ENCODE peak calls at places on chromosomes 3 and 15, in four cellular contexts. One of them, this sample, is unnamed.

GRCh38 chr3:190017575-190018288 is 103.0 kb downstream of the P3H2 start:
- DNase-seq in HepG2: no peak
- DNase-seq in right cardiac atrium: no peak
- DNase-seq in psoas muscle: no peak
- DNase-seq in this sample: no peak

GRCh38 chr3:56851966-56852884 is 50.5 kb upstream of the ARHGEF3 start:
- DNase-seq in HepG2: no peak
- DNase-seq in right cardiac atrium: no peak
- DNase-seq in psoas muscle: no peak
- DNase-seq in this sample: no peak

GRCh38 chr3:10194328-10195071 is 29.8 kb downstream of the IRAK2 start:
- DNase-seq in HepG2: no peak
- DNase-seq in right cardiac atrium: no peak
- DNase-seq in psoas muscle: peak; percentile 68
- DNase-seq in this sample: no peak

GRCh38 chr3:185470323-185470722 is 28.5 kb downstream of the TMEM41A start:
- DNase-seq in HepG2: no peak
- DNase-seq in right cardiac atrium: no peak
- DNase-seq in psoas muscle: no peak
- DNase-seq in this sample: no peak

GRCh38 chr3:57768595-57768994 is 12.5 kb downstream of the SLMAP start:
- DNase-seq in HepG2: no peak
- DNase-seq in right cardiac atrium: no peak
- DNase-seq in psoas muscle: no peak
- DNase-seq in this sample: no peak

GRCh38 chr3:158105710-158106438 is at the start of gene SHOX2:
- DNase-seq in HepG2: no peak
- DNase-seq in right cardiac atrium: peak; percentile 50
- DNase-seq in psoas muscle: peak; percentile 69
- DNase-seq in this sample: no peak

GRCh38 chr3:78258798-78259197 is 1218.9 kb downstream of the ROBO2 start:
- DNase-seq in HepG2: no peak
- DNase-seq in right cardiac atrium: no peak
- DNase-seq in psoas muscle: no peak
- DNase-seq in this sample: no peak

GRCh38 chr15:88497109-88497761 is 29.7 kb downstream of the MRPS11 start:
- DNase-seq in HepG2: no peak
- DNase-seq in right cardiac atrium: no peak
- DNase-seq in psoas muscle: no peak
- DNase-seq in this sample: no peak

GRCh38 chr3:52490938-52491526 is 4.1 kb upstream of the STAB1 start:
- DNase-seq in HepG2: no peak
- DNase-seq in right cardiac atrium: peak; percentile 66
- DNase-seq in psoas muscle: no peak
- DNase-seq in this sample: no peak

GRCh38 chr3:181892848-181893247 is 181.1 kb downstream of the SOX2 start:
- DNase-seq in HepG2: no peak
- DNase-seq in right cardiac atrium: no peak
- DNase-seq in psoas muscle: no peak
- DNase-seq in this sample: no peak

GRCh38 chr3:5058463-5058862 is 63.6 kb upstream of the ARL8B start:
- DNase-seq in HepG2: no peak
- DNase-seq in right cardiac atrium: no peak
- DNase-seq in psoas muscle: no peak
- DNase-seq in this sample: no peak

GRCh38 chr15:34436956-34437442 is 609 bp downstream of the GOLGA8A start:
- DNase-seq in HepG2: peak; percentile 3
- DNase-seq in right cardiac atrium: peak; percentile 27
- DNase-seq in psoas muscle: peak; percentile 66
- DNase-seq in this sample: peak; percentile 80

GRCh38 chr3:52354676-52355075 is 38.6 kb downstream of the DNAH1 start:
- DNase-seq in HepG2: no peak
- DNase-seq in right cardiac atrium: no peak
- DNase-seq in psoas muscle: peak; percentile 23
- DNase-seq in this sample: no peak

GRCh38 chr3:127408684-127409420 is 121.0 kb upstream of the PRR20G start:
- DNase-seq in HepG2: no peak
- DNase-seq in right cardiac atrium: no peak
- DNase-seq in psoas muscle: no peak
- DNase-seq in this sample: peak; percentile 39

GRCh38 chr3:82163907-82164520 is 402.6 kb upstream of the GBE1 start:
- DNase-seq in HepG2: no peak
- DNase-seq in right cardiac atrium: no peak
- DNase-seq in psoas muscle: no peak
- DNase-seq in this sample: no peak

GRCh38 chr3:78644847-78645246 is 1123.0 kb downstream of the ROBO1 start:
- DNase-seq in HepG2: no peak
- DNase-seq in right cardiac atrium: no peak
- DNase-seq in psoas muscle: no peak
- DNase-seq in this sample: no peak

GRCh38 chr15:82646250-82647044 is 716 bp downstream of the CPEB1 start:
- DNase-seq in HepG2: no peak
- DNase-seq in right cardiac atrium: peak; percentile 16
- DNase-seq in psoas muscle: peak; percentile 53
- DNase-seq in this sample: peak; percentile 73

GRCh38 chr3:81929697-81930096 is 168.3 kb upstream of the GBE1 start:
- DNase-seq in HepG2: no peak
- DNase-seq in right cardiac atrium: no peak
- DNase-seq in psoas muscle: no peak
- DNase-seq in this sample: no peak

GRCh38 chr3:69142090-69142489 is 19.7 kb upstream of the LMOD3 start:
- DNase-seq in HepG2: no peak
- DNase-seq in right cardiac atrium: no peak
- DNase-seq in psoas muscle: no peak
- DNase-seq in this sample: no peak

GRCh38 chr3:3196148-3196861 is 16.8 kb upstream of the CRBN start:
- DNase-seq in HepG2: no peak
- DNase-seq in right cardiac atrium: no peak
- DNase-seq in psoas muscle: no peak
- DNase-seq in this sample: no peak

GRCh38 chr3:155870133-155870944 is at the start of gene GMPS:
- DNase-seq in HepG2: peak; percentile 84
- DNase-seq in right cardiac atrium: peak; percentile 96
- DNase-seq in psoas muscle: peak; percentile 97
- DNase-seq in this sample: peak; percentile 93

GRCh38 chr15:100944237-100944875 is 25.2 kb downstream of the LRRK1 start:
- DNase-seq in HepG2: no peak
- DNase-seq in right cardiac atrium: no peak
- DNase-seq in psoas muscle: no peak
- DNase-seq in this sample: no peak

GRCh38 chr15:37793851-37794250 is 140.6 kb upstream of the TMCO5A start:
- DNase-seq in HepG2: no peak
- DNase-seq in right cardiac atrium: no peak
- DNase-seq in psoas muscle: no peak
- DNase-seq in this sample: no peak

GRCh38 chr15:100131321-100132224 is 210.2 kb downstream of the ADAMTS17 start:
- DNase-seq in HepG2: peak; percentile 61
- DNase-seq in right cardiac atrium: peak; percentile 80
- DNase-seq in psoas muscle: no peak
- DNase-seq in this sample: peak; percentile 43

GRCh38 chr3:24640330-24640877 is 145.8 kb upstream of the THRB start:
- DNase-seq in HepG2: peak; percentile 15
- DNase-seq in right cardiac atrium: no peak
- DNase-seq in psoas muscle: no peak
- DNase-seq in this sample: no peak

GRCh38 chr3:122560680-122561079 is 3.4 kb downstream of the PARP9 start:
- DNase-seq in HepG2: peak; percentile 58
- DNase-seq in right cardiac atrium: no peak
- DNase-seq in psoas muscle: no peak
- DNase-seq in this sample: peak; percentile 72

GRCh38 chr3:48125026-48125704 is 63.1 kb downstream of the CDC25A start:
- DNase-seq in HepG2: no peak
- DNase-seq in right cardiac atrium: no peak
- DNase-seq in psoas muscle: no peak
- DNase-seq in this sample: peak; percentile 16

GRCh38 chr3:13955084-13955483 is 75.2 kb upstream of the WNT7A start:
- DNase-seq in HepG2: no peak
- DNase-seq in right cardiac atrium: no peak
- DNase-seq in psoas muscle: no peak
- DNase-seq in this sample: no peak

GRCh38 chr15:42650208-42651066 is 75.0 kb downstream of the STARD9 start:
- DNase-seq in HepG2: peak; percentile 63
- DNase-seq in right cardiac atrium: peak; percentile 33
- DNase-seq in psoas muscle: no peak
- DNase-seq in this sample: no peak

GRCh38 chr3:4772171-4772804 is 206.9 kb upstream of the BHLHE40 start:
- DNase-seq in HepG2: no peak
- DNase-seq in right cardiac atrium: peak; percentile 92
- DNase-seq in psoas muscle: peak; percentile 92
- DNase-seq in this sample: peak; percentile 92

GRCh38 chr3:27224197-27224596 is 145.0 kb downstream of the NEK10 start:
- DNase-seq in HepG2: no peak
- DNase-seq in right cardiac atrium: peak; percentile 41
- DNase-seq in psoas muscle: peak; percentile 71
- DNase-seq in this sample: no peak

GRCh38 chr3:123636431-123636841 is 51.6 kb upstream of the HACD2 start:
- DNase-seq in HepG2: no peak
- DNase-seq in right cardiac atrium: no peak
- DNase-seq in psoas muscle: no peak
- DNase-seq in this sample: peak; percentile 92

GRCh38 chr3:77096966-77097890 is 57.3 kb downstream of the ROBO2 start:
- DNase-seq in HepG2: no peak
- DNase-seq in right cardiac atrium: no peak
- DNase-seq in psoas muscle: no peak
- DNase-seq in this sample: no peak

GRCh38 chr3:195147649-195148121 is 123.3 kb downstream of the XXYLT1 start:
- DNase-seq in HepG2: no peak
- DNase-seq in right cardiac atrium: no peak
- DNase-seq in psoas muscle: peak; percentile 64
- DNase-seq in this sample: no peak
- H3K4me1 ChIP-seq in HepG2: peaks cover 22% of the 10 kb centered on the region
- H3K4me1 ChIP-seq in right cardiac atrium: peaks cover 2% of the 10 kb centered on the region
- H3K4me1 ChIP-seq in psoas muscle: peaks cover 6% of the 10 kb centered on the region
- H3K4me1 ChIP-seq in this sample: no peaks in the 10 kb centered on the region

GRCh38 chr3:50341996-50342732 is 1.5 kb upstream of the RASSF1 start:
- DNase-seq in HepG2: no peak
- DNase-seq in right cardiac atrium: no peak
- DNase-seq in psoas muscle: no peak
- DNase-seq in this sample: no peak

GRCh38 chr3:50345586-50345985 is at the start of gene ZMYND10:
- DNase-seq in HepG2: no peak
- DNase-seq in right cardiac atrium: peak; percentile 85
- DNase-seq in psoas muscle: peak; percentile 81
- DNase-seq in this sample: peak; percentile 75

GRCh38 chr3:50342818-50343633 is 2.4 kb upstream of the RASSF1 start:
- DNase-seq in HepG2: no peak
- DNase-seq in right cardiac atrium: no peak
- DNase-seq in psoas muscle: no peak
- DNase-seq in this sample: no peak

GRCh38 chr3:50347187-50347813 is 1.8 kb upstream of the ZMYND10 start:
- DNase-seq in HepG2: peak; percentile 59
- DNase-seq in right cardiac atrium: peak; percentile 76
- DNase-seq in psoas muscle: peak; percentile 83
- DNase-seq in this sample: peak; percentile 84

GRCh38 chr3:50345008-50345407 is 524 bp downstream of the ZMYND10 start:
- DNase-seq in HepG2: no peak
- DNase-seq in right cardiac atrium: no peak
- DNase-seq in psoas muscle: no peak
- DNase-seq in this sample: no peak
- H3K4me1 ChIP-seq in HepG2: peaks cover 69% of the 10 kb centered on the region
- H3K4me1 ChIP-seq in right cardiac atrium: peaks cover 4% of the 10 kb centered on the region
- H3K4me1 ChIP-seq in psoas muscle: peaks cover 25% of the 10 kb centered on the region
- H3K4me1 ChIP-seq in this sample: no peaks in the 10 kb centered on the region

DNA sequence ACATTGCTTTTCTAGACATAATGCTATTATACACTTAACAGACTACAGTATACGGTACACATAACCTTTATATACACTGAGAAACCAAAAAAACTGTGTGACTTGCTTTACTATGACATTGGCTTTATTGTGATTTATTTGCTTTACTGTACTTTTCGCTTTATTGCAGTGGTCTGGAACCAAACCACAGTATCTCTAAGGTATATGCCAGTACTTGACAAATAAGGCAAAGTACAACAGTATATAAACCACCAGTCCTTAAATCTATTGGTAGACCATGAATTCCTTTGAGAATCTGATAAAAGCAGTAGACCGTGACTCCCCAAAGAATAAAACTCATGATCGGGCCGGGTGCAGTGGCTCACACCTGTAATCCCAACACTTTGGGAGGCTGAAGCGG is 50.3 kb downstream of the HERC1 start:
- DNase-seq in HepG2: no peak
- DNase-seq in right cardiac atrium: no peak
- DNase-seq in psoas muscle: no peak
- DNase-seq in this sample: no peak
- H3K4me1 ChIP-seq in HepG2: no peaks in the 10 kb centered on the region
- H3K4me1 ChIP-seq in right cardiac atrium: no peaks in the 10 kb centered on the region
- H3K4me1 ChIP-seq in psoas muscle: peaks cover 7% of the 10 kb centered on the region
- H3K4me1 ChIP-seq in this sample: no peaks in the 10 kb centered on the region

GRCh38 chr15:98700501-98700900 is 52.2 kb downstream of the IGF1R start:
- DNase-seq in HepG2: no peak
- DNase-seq in right cardiac atrium: no peak
- DNase-seq in psoas muscle: no peak
- DNase-seq in this sample: no peak

GRCh38 chr15:98705070-98705469 is 56.7 kb downstream of the IGF1R start:
- DNase-seq in HepG2: no peak
- DNase-seq in right cardiac atrium: no peak
- DNase-seq in psoas muscle: no peak
- DNase-seq in this sample: no peak

GRCh38 chr15:98706387-98706786 is 58.0 kb downstream of the IGF1R start:
- DNase-seq in HepG2: no peak
- DNase-seq in right cardiac atrium: no peak
- DNase-seq in psoas muscle: no peak
- DNase-seq in this sample: no peak

GRCh38 chr15:98699591-98700424 is 51.5 kb downstream of the IGF1R start:
- DNase-seq in HepG2: no peak
- DNase-seq in right cardiac atrium: no peak
- DNase-seq in psoas muscle: no peak
- DNase-seq in this sample: no peak

DNA sequence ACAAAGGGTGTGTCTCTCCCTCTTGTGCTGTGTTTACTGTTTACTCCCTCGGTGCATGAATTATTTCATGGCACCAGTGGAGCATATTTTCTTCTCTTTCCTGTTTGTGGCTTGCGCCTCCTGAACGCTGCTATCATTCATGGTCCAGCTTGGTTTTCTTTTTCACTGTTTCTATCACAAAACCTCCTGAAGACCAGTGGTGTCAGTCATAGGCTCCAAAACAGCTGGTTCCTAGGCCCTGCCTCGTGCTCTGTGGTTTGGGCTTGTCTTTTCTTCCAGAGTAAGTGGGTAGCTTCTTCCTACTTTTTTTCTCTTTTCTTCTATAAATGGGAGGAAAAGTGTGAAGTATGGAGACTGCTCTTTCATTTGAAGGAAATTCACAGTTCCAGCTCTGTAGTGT is 55.0 kb downstream of the IGF1R start:
- DNase-seq in HepG2: no peak
- DNase-seq in right cardiac atrium: no peak
- DNase-seq in psoas muscle: no peak
- DNase-seq in this sample: no peak
- H3K4me1 ChIP-seq in HepG2: peaks cover 46% of the 10 kb centered on the region
- H3K4me1 ChIP-seq in right cardiac atrium: peaks cover 21% of the 10 kb centered on the region
- H3K4me1 ChIP-seq in psoas muscle: peaks cover 19% of the 10 kb centered on the region
- H3K4me1 ChIP-seq in this sample: no peaks in the 10 kb centered on the region

GRCh38 chr3:188341501-188341900 is 187.5 kb downstream of the LPP start:
- DNase-seq in HepG2: no peak
- DNase-seq in right cardiac atrium: no peak
- DNase-seq in psoas muscle: no peak
- DNase-seq in this sample: no peak
- H3K4me1 ChIP-seq in HepG2: no peaks in the 10 kb centered on the region
- H3K4me1 ChIP-seq in right cardiac atrium: peaks cover 4% of the 10 kb centered on the region
- H3K4me1 ChIP-seq in psoas muscle: peaks cover 57% of the 10 kb centered on the region
- H3K4me1 ChIP-seq in this sample: peaks cover 6% of the 10 kb centered on the region

This sample was measured in pancreas.